ENCODE peak calls at places on chromosome 1, in ten cellular contexts. A is astrocyte of the spinal cord, N is dorsolateral prefrontal cortex, C is ACHN, V is fibroblast of mammary gland, D is hippocampal formation, M is B cell, P is Calu3, S is HT-29, F is T-helper 1 cell. L is an unnamed sample.

GRCh38 chr1:193471981-193472380 is 285.6 kb upstream of the B3GALT2 start:
- DNase-seq in P (peak), D (no peak), C (no peak), M (no peak), V (no peak), S (no peak), N (no peak), A (peak), F (no peak), L (no peak)

GRCh38 chr1:227170361-227171166 is 147.7 kb downstream of the CDC42BPA start:
- DNase-seq in A (peak), P (no peak), C (no peak), D (no peak), V (peak), S (no peak), N (no peak), M (no peak), F (no peak), L (no peak)

GRCh38 chr1:75765697-75766355 is 20.2 kb upstream of the RABGGTB start:
- DNase-seq in C (peak), D (no peak), N (no peak), V (peak), A (peak), P (no peak), M (no peak), F (no peak), S (no peak), L (no peak)

GRCh38 chr1:7594002-7594713 is 176.9 kb upstream of the VAMP3 start:
- DNase-seq in S (no peak), F (no peak), D (no peak), M (no peak), V (no peak), A (no peak), N (peak), P (no peak), C (no peak), L (peak)

GRCh38 chr1:225651872-225652725 is 824 bp downstream of the ENAH start:
- DNase-seq in M (no peak), F (no peak), C (peak), A (peak), D (peak), S (peak), V (peak), N (no peak), P (peak), L (no peak)

GRCh38 chr1:70071597-70071996 is 133.8 kb downstream of the LRRC40 start:
- DNase-seq in D (no peak), M (no peak), A (peak), C (no peak), V (peak), S (no peak), N (no peak), P (no peak), F (no peak), L (no peak)

GRCh38 chr1:9849691-9850441 is 26.1 kb upstream of the CLSTN1 start:
- DNase-seq in M (peak), S (no peak), F (no peak), V (no peak), N (no peak), C (no peak), P (no peak), D (no peak), A (no peak), L (no peak)

GRCh38 chr1:169024800-169025253 is 81.7 kb upstream of the ATP1B1 start:
- DNase-seq in M (no peak), N (no peak), V (no peak), S (no peak), F (no peak), D (no peak), A (no peak), P (no peak), C (peak), L (no peak)

GRCh38 chr1:200183637-200184036 is 156.1 kb downstream of the NR5A2 start:
- DNase-seq in C (no peak), N (no peak), F (no peak), A (no peak), V (no peak), S (no peak), P (no peak), D (no peak), M (no peak), L (no peak)

L was measured in CD8-positive, alpha-beta memory T cell.